ENCODE peak calls at places on chromosomes 3 and 15, in six cellular contexts. S is tibial nerve, I is tibial artery, C is breast epithelium, E is ovary, X is body of pancreas. O is an unnamed sample. For H3K9me3, the result is how much of the 10 kb centered on the place peaks cover.

GRCh38 chr3:147654827-147655226 is 245.7 kb downstream of the ZIC1 start:
- DNase-seq in S (no peak), I (no peak), C (no peak), E (no peak), X (no peak), O (no peak)

GRCh38 chr15:57509965-57510364 is 81.7 kb upstream of the MYZAP start:
- DNase-seq in S (no peak), I (no peak), C (no peak), E (no peak), X (peak), O (no peak)

GRCh38 chr3:81927811-81928210 is 166.4 kb upstream of the GBE1 start:
- DNase-seq in S (no peak), I (no peak), C (no peak), E (no peak), X (no peak), O (no peak)

GRCh38 chr3:113212155-113212844 is 943 bp downstream of the BOC start:
- DNase-seq in S (no peak), I (peak), C (no peak), E (peak), X (peak), O (no peak)

GRCh38 chr3:45057557-45057956 is 31.5 kb downstream of the CLEC3B start:
- DNase-seq in S (no peak), I (no peak), C (no peak), E (no peak), X (no peak), O (no peak)

GRCh38 chr3:12014613-12015012 is 10.4 kb downstream of the SYN2 start:
- DNase-seq in S (no peak), I (no peak), C (no peak), E (no peak), X (no peak), O (no peak)

GRCh38 chr3:169149349-169149890 is 514.1 kb downstream of the MECOM start:
- DNase-seq in S (peak), I (peak), C (peak), E (peak), X (peak), O (no peak)

GRCh38 chr3:4983739-4984510 is 4.7 kb downstream of the BHLHE40 start:
- DNase-seq in S (peak), I (peak), C (no peak), E (peak), X (peak), O (peak)

GRCh38 chr3:45677841-45678240 is 11.4 kb upstream of the SACM1L start:
- DNase-seq in S (no peak), I (no peak), C (no peak), E (no peak), X (no peak), O (no peak)

GRCh38 chr3:17942856-17943255 is 200.4 kb upstream of the TBC1D5 start:
- DNase-seq in S (no peak), I (no peak), C (no peak), E (no peak), X (no peak), O (no peak)

GRCh38 chr3:49415931-49416601 is 3.8 kb downstream of the TCTA start:
- DNase-seq in S (no peak), I (no peak), C (no peak), E (no peak), X (no peak), O (peak)

GRCh38 chr3:166519443-166519842 is 682.2 kb upstream of the BCHE start:
- DNase-seq in S (no peak), I (no peak), C (no peak), E (no peak), X (no peak), O (no peak)

GRCh38 chr15:63385911-63386531 is 4.4 kb upstream of the CA12 start:
- DNase-seq in S (no peak), I (no peak), C (no peak), E (no peak), X (no peak), O (no peak)

GRCh38 chr3:100256724-100257123 is 4.1 kb upstream of the TBC1D23 start:
- DNase-seq in S (no peak), I (no peak), C (no peak), E (no peak), X (no peak), O (no peak)

GRCh38 chr3:36542186-36542585 is 161.9 kb downstream of the STAC start:
- DNase-seq in S (no peak), I (no peak), C (no peak), E (no peak), X (no peak), O (no peak)

GRCh38 chr3:42144209-42144608 is 53.1 kb downstream of the TRAK1 start:
- DNase-seq in S (no peak), I (no peak), C (no peak), E (no peak), X (no peak), O (no peak)

GRCh38 chr3:129386984-129387383 is 41.5 kb downstream of the EFCAB12 start:
- DNase-seq in S (no peak), I (no peak), C (no peak), E (no peak), X (no peak), O (no peak)

GRCh38 chr15:34514251-34514760 is 69.1 kb downstream of the GOLGA8B start:
- DNase-seq in S (no peak), I (no peak), C (no peak), E (no peak), X (peak), O (no peak)

GRCh38 chr15:42385206-42385979 is 26.1 kb downstream of the CAPN3 start:
- DNase-seq in S (no peak), I (no peak), C (no peak), E (no peak), X (peak), O (no peak)

GRCh38 chr3:197891-198491 is 1.4 kb downstream of the CHL1 start:
- DNase-seq in S (no peak), I (no peak), C (peak), E (peak), X (peak), O (no peak)

GRCh38 chr3:168807426-168807825 is 711.7 kb upstream of the GOLIM4 start:
- DNase-seq in S (no peak), I (no peak), C (no peak), E (no peak), X (no peak), O (no peak)

GRCh38 chr3:108030915-108031425 is 59.9 kb downstream of the CD47 start:
- DNase-seq in S (no peak), I (no peak), C (no peak), E (no peak), X (no peak), O (no peak)

GRCh38 chr3:196246612-196247308 is 30.4 kb downstream of the SLC51A start:
- DNase-seq in S (no peak), I (no peak), C (no peak), E (no peak), X (no peak), O (no peak)

GRCh38 chr3:126117212-126117611 is 33.3 kb upstream of the SLC41A3 start:
- DNase-seq in S (no peak), I (no peak), C (no peak), E (no peak), X (no peak), O (no peak)

GRCh38 chr3:179829391-179829790 is 176.6 kb downstream of the USP13 start:
- DNase-seq in S (no peak), I (no peak), C (no peak), E (no peak), X (no peak), O (no peak)

GRCh38 chr3:54165865-54166264 is 43.5 kb downstream of the CACNA2D3 start:
- DNase-seq in S (no peak), I (no peak), C (no peak), E (no peak), X (no peak), O (no peak)

GRCh38 chr3:31544634-31545033 is 11.9 kb downstream of the STT3B start:
- DNase-seq in S (peak), I (peak), C (no peak), E (no peak), X (peak), O (no peak)

GRCh38 chr15:77527831-77528231 is 104.9 kb downstream of the LINGO1 start:
- DNase-seq in S (no peak), I (no peak), C (no peak), E (no peak), X (no peak), O (no peak)

GRCh38 chr3:197889204-197889930 is 60.6 kb upstream of the RPL35A start:
- DNase-seq in S (no peak), I (no peak), C (no peak), E (no peak), X (peak), O (no peak)

GRCh38 chr3:12948891-12949711 is 107.7 kb upstream of the RPL32 start:
- DNase-seq in S (no peak), I (peak), C (no peak), E (no peak), X (no peak), O (no peak)

GRCh38 chr3:4426782-4427344 is 40.2 kb downstream of the SUMF1 start:
- DNase-seq in S (no peak), I (no peak), C (no peak), E (no peak), X (no peak), O (no peak)

GRCh38 chr3:74789111-74789510 is 174.7 kb upstream of the CNTN3 start:
- DNase-seq in S (no peak), I (no peak), C (no peak), E (no peak), X (no peak), O (no peak)

GRCh38 chr3:72185549-72186484 is 400.9 kb upstream of the PROK2 start:
- DNase-seq in S (no peak), I (no peak), C (no peak), E (no peak), X (no peak), O (no peak)

GRCh38 chr3:138114431-138114918 is 933 bp downstream of the DZIP1L start:
- DNase-seq in S (no peak), I (no peak), C (no peak), E (peak), X (no peak), O (no peak)

GRCh38 chr3:134307425-134307824 is 56.8 kb upstream of the RYK start:
- DNase-seq in S (no peak), I (no peak), C (no peak), E (no peak), X (no peak), O (no peak)

GRCh38 chr3:134503266-134503665 is 17.4 kb downstream of the CEP63 start:
- DNase-seq in S (no peak), I (no peak), C (no peak), E (no peak), X (no peak), O (no peak)

GRCh38 chr15:49424954-49425353 is 1.9 kb downstream of the FGF7 start:
- DNase-seq in S (no peak), I (no peak), C (no peak), E (no peak), X (no peak), O (no peak)

GRCh38 chr15:49423906-49424520 is 971 bp downstream of the FGF7 start:
- DNase-seq in S (no peak), I (no peak), C (no peak), E (no peak), X (no peak), O (no peak)

GRCh38 chr15:49428392-49429095 is 5.5 kb downstream of the FGF7 start:
- DNase-seq in S (peak), I (no peak), C (no peak), E (no peak), X (no peak), O (no peak)

GRCh38 chr15:49430046-49430445 is 7.0 kb downstream of the FGF7 start:
- DNase-seq in S (no peak), I (no peak), C (no peak), E (no peak), X (no peak), O (no peak)

DNA sequence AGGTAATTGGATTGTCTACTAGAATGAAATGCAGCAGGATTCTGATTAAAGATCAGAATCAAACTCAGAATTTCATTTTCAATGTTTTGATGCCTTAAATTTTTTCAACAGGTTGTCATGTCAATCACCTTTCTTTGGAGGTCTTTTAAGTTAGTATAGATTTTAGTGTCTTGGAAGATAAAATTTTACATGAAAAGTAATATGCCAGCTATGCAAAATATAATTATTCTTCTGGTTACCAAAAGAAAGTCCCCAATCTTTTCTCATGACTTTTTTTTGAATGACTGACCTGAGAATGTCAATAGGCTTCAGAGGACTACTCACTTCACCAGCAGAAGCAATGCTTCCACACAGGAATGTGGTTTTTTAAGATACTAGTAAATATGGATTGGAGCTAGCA is 4.3 kb downstream of the FGF7 start:
- DNase-seq in S (no peak), I (no peak), C (no peak), E (no peak), X (no peak), O (no peak)
- H3K4me3 ChIP-seq in S (peak), I (peak), C (peak), E (peak), X (no peak), O (no peak)

GRCh38 chr15:68775671-68776476 is 44.8 kb downstream of the ANP32A start:
- DNase-seq in S (peak), I (peak), C (no peak), E (peak), X (peak), O (no peak)

GRCh38 chr15:68773036-68773435 is 47.7 kb downstream of the ANP32A start:
- DNase-seq in S (no peak), I (no peak), C (no peak), E (no peak), X (no peak), O (no peak)

GRCh38 chr15:68774120-68774519 is 46.6 kb downstream of the ANP32A start:
- DNase-seq in S (no peak), I (no peak), C (no peak), E (no peak), X (no peak), O (no peak)

GRCh38 chr15:68774521-68775293 is 46.0 kb downstream of the ANP32A start:
- DNase-seq in S (peak), I (no peak), C (no peak), E (no peak), X (no peak), O (no peak)

GRCh38 chr15:68776477-68777270 is 44.0 kb downstream of the ANP32A start:
- DNase-seq in S (no peak), I (no peak), C (no peak), E (no peak), X (no peak), O (no peak)
- H3K27ac ChIP-seq in S (no peak), I (peak), C (peak), E (peak), X (peak), O (no peak)

GRCh38 chr15:25057574-25057973 is 102.8 kb downstream of the SNRPN start:
- DNase-seq in S (no peak), I (no peak), C (peak), E (no peak), X (no peak), O (no peak)
- H3K9me3 ChIP-seq in S (under half), I (half or more), C (half or more), E (half or more), X (under half), O (half or more)

DNA sequence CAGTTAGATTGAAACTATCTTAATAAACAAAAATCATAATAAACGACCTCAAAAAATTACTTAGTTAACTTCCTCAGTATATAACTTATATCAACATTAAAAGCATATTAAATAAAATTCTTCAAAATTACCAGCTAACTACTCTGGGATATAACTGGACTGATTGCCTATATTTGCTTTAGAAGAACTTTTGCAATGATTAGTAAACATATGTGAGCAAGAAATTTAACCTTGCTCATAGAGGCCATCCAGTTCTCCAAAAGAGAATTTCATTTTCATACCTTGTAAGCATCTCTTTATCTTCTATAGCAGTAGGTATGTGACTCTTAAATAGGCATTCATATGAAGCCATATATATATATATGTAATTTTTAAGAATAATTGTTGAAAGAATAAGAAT is 24.9 kb downstream of the MBNL1 start:
- DNase-seq in S (no peak), I (no peak), C (no peak), E (no peak), X (no peak), O (no peak)
- H3K4me3 ChIP-seq in S (no peak), I (no peak), C (no peak), E (no peak), X (no peak), O (no peak)